ENCODE peak calls at places on chromosomes 5 and 9, in seven cellular contexts. E is Peyer's patch, V is left kidney, U is neural crest cell, S is AG09319, I is nephron progenitor cell, Q is H1. Z is an unnamed sample.

GRCh38 chr9:131762356-131762932 is 22.6 kb upstream of the RAPGEF1 start:
- DNase-seq in E (peak; percentile 85), V (peak; percentile 83), U (peak; percentile 88), S (no peak), I (peak; percentile 92), Q (peak; percentile 94), Z (peak; percentile 89)

GRCh38 chr5:98416541-98416940 is 356.9 kb upstream of the RGMB start:
- DNase-seq in E (no peak), V (no peak), U (no peak), S (no peak), I (no peak), Q (no peak), Z (no peak)

GRCh38 chr5:79133121-79133656 is 21.6 kb downstream of the BHMT start:
- DNase-seq in E (no peak), V (peak; percentile 62), U (no peak), S (no peak), I (no peak), Q (no peak), Z (no peak)

GRCh38 chr5:96426831-96427230 is 6.2 kb downstream of the PCSK1 start:
- DNase-seq in E (no peak), V (no peak), U (no peak), S (no peak), I (no peak), Q (no peak), Z (no peak)

GRCh38 chr5:121668635-121669034 is 183.0 kb upstream of the FTMT start:
- DNase-seq in E (no peak), V (no peak), U (no peak), S (no peak), I (no peak), Q (no peak), Z (no peak)

GRCh38 chr9:114911167-114911821 is 19.1 kb downstream of the TNFSF8 start:
- DNase-seq in E (no peak), V (peak; percentile 73), U (no peak), S (no peak), I (peak; percentile 11), Q (no peak), Z (peak; percentile 23)

GRCh38 chr5:154406231-154406630 is 39.6 kb upstream of the SAP30L start:
- DNase-seq in E (no peak), V (no peak), U (no peak), S (no peak), I (no peak), Q (no peak), Z (no peak)

GRCh38 chr9:92332577-92333287 is 7.0 kb downstream of the CENPP start:
- DNase-seq in E (no peak), V (peak; percentile 53), U (no peak), S (no peak), I (no peak), Q (no peak), Z (no peak)

GRCh38 chr5:27403248-27403882 is 365.0 kb upstream of the CDH9 start:
- DNase-seq in E (no peak), V (no peak), U (no peak), S (no peak), I (no peak), Q (no peak), Z (no peak)

GRCh38 chr9:113673726-113674125 is 202.4 kb upstream of the ZNF618 start:
- DNase-seq in E (no peak), V (no peak), U (no peak), S (no peak), I (no peak), Q (no peak), Z (no peak)

GRCh38 chr5:131256507-131256823 is 7.4 kb upstream of the CDC42SE2 start:
- DNase-seq in E (no peak), V (no peak), U (no peak), S (no peak), I (no peak), Q (no peak), Z (no peak)

GRCh38 chr9:6128030-6128429 is 87.6 kb upstream of the IL33 start:
- DNase-seq in E (no peak), V (peak; percentile 12), U (no peak), S (no peak), I (no peak), Q (no peak), Z (no peak)